ENCODE peak calls at places on chromosomes 7 and 10, in six cellular contexts. M, Y, F, S, A and G are unnamed samples.

GRCh38 chr7:147570390-147570789 is 1020.2 kb upstream of the C7orf33 start:
- DNase-seq in M (no peak), Y (no peak), F (no peak), S (no peak), A (no peak), G (no peak)

GRCh38 chr10:48541144-48541795 is 63.6 kb downstream of the ARHGAP22 start:
- DNase-seq in M (no peak), Y (no peak), F (no peak), S (no peak), A (no peak), G (no peak)

GRCh38 chr10:121490906-121491519 is 107.2 kb downstream of the FGFR2 start:
- DNase-seq in M (no peak), Y (no peak), F (no peak), S (no peak), A (no peak), G (no peak)

GRCh38 chr10:68088744-68089143 is 13.7 kb upstream of the HERC4 start:
- DNase-seq in M (no peak), Y (no peak), F (no peak), S (no peak), A (no peak), G (no peak)

GRCh38 chr7:72444023-72444776 is 32.1 kb upstream of the CALN1 start:
- DNase-seq in M (no peak), Y (no peak), F (no peak), S (no peak), A (no peak), G (no peak)

GRCh38 chr10:55180357-55180756 is 379.3 kb upstream of the PCDH15 start:
- DNase-seq in M (no peak), Y (no peak), F (no peak), S (no peak), A (no peak), G (no peak)

GRCh38 chr10:13206546-13207443 is 27.4 kb downstream of the UCMA start:
- DNase-seq in M (no peak), Y (no peak), F (no peak), S (no peak), A (no peak), G (peak; percentile 59)

GRCh38 chr10:130615463-130615862 is 479.3 kb downstream of the GLRX3 start:
- DNase-seq in M (no peak), Y (no peak), F (no peak), S (no peak), A (no peak), G (no peak)

GRCh38 chr10:15341502-15342128 is 29.5 kb downstream of the FAM171A1 start:
- DNase-seq in M (no peak), Y (no peak), F (no peak), S (no peak), A (no peak), G (no peak)

GRCh38 chr10:68668972-68669371 is 52.1 kb upstream of the CCAR1 start:
- DNase-seq in M (no peak), Y (no peak), F (no peak), S (no peak), A (no peak), G (no peak)

GRCh38 chr10:108911814-108912541 is 1011.3 kb downstream of the XPNPEP1 start:
- DNase-seq in M (no peak), Y (peak; percentile 7), F (no peak), S (peak; percentile 8), A (peak; percentile 78), G (no peak)

GRCh38 chr7:31850066-31850465 is 163.1 kb downstream of the PPP1R17 start:
- DNase-seq in M (no peak), Y (no peak), F (no peak), S (no peak), A (no peak), G (no peak)

GRCh38 chr10:70106958-70107791 is 25.4 kb downstream of the AIFM2 start:
- DNase-seq in M (no peak), Y (no peak), F (no peak), S (no peak), A (no peak), G (no peak)

GRCh38 chr10:33258951-33259350 is 75.5 kb downstream of the NRP1 start:
- DNase-seq in M (no peak), Y (no peak), F (no peak), S (no peak), A (no peak), G (no peak)

GRCh38 chr7:30321089-30321991 is 36.9 kb downstream of the ZNRF2 start:
- DNase-seq in M (no peak), Y (no peak), F (no peak), S (no peak), A (no peak), G (peak; percentile 48)

GRCh38 chr7:123747620-123748141 is 1.1 kb downstream of the WASL start:
- DNase-seq in M (no peak), Y (peak; percentile 15), F (peak; percentile 63), S (peak; percentile 32), A (peak; percentile 76), G (peak; percentile 70)